ENCODE peak calls at places on chromosomes 11 and 22, in six cellular contexts. One of them, this sample, is unnamed.

GRCh38 chr22:46153930-46154329 is 3.6 kb downstream of the PPARA start:
- DNase-seq in GM12892: no peak
- DNase-seq in Peyer's patch: no peak
- DNase-seq in tibial nerve: no peak
- DNase-seq in transverse colon: no peak
- DNase-seq in body of pancreas: peak
- DNase-seq in this sample: no peak

GRCh38 chr11:15213471-15214231 is 98.9 kb downstream of the INSC start:
- DNase-seq in Peyer's patch: peak
- DNase-seq in GM12892: no peak
- DNase-seq in tibial nerve: no peak
- DNase-seq in transverse colon: no peak
- DNase-seq in body of pancreas: no peak
- DNase-seq in this sample: no peak

GRCh38 chr11:35487532-35488078 is 37.8 kb downstream of the PAMR1 start:
- DNase-seq in body of pancreas: peak
- DNase-seq in GM12892: no peak
- DNase-seq in tibial nerve: peak
- DNase-seq in Peyer's patch: no peak
- DNase-seq in transverse colon: no peak
- DNase-seq in this sample: no peak

GRCh38 chr11:79219186-79220045 is 221.4 kb downstream of the TENM4 start:
- DNase-seq in Peyer's patch: no peak
- DNase-seq in tibial nerve: no peak
- DNase-seq in transverse colon: no peak
- DNase-seq in body of pancreas: no peak
- DNase-seq in GM12892: no peak
- DNase-seq in this sample: no peak

GRCh38 chr11:32435152-32435480 is 223 bp downstream of the WT1 start:
- DNase-seq in transverse colon: no peak
- DNase-seq in body of pancreas: no peak
- DNase-seq in tibial nerve: no peak
- DNase-seq in GM12892: no peak
- DNase-seq in Peyer's patch: no peak
- DNase-seq in this sample: no peak

GRCh38 chr11:35995872-35996271 is 52.0 kb downstream of the LDLRAD3 start:
- DNase-seq in body of pancreas: no peak
- DNase-seq in tibial nerve: no peak
- DNase-seq in GM12892: no peak
- DNase-seq in transverse colon: no peak
- DNase-seq in Peyer's patch: no peak
- DNase-seq in this sample: no peak

GRCh38 chr11:19073454-19074415 is 13.2 kb upstream of the MRGPRX2 start:
- DNase-seq in GM12892: no peak
- DNase-seq in Peyer's patch: no peak
- DNase-seq in tibial nerve: no peak
- DNase-seq in transverse colon: no peak
- DNase-seq in body of pancreas: no peak
- DNase-seq in this sample: no peak

GRCh38 chr11:65442952-65443351 is 20.4 kb downstream of the NEAT1 start:
- DNase-seq in GM12892: no peak
- DNase-seq in body of pancreas: no peak
- DNase-seq in transverse colon: no peak
- DNase-seq in tibial nerve: no peak
- DNase-seq in Peyer's patch: no peak
- DNase-seq in this sample: no peak

GRCh38 chr11:75406338-75406777 is 7.0 kb downstream of the RPS3 start:
- DNase-seq in GM12892: no peak
- DNase-seq in tibial nerve: no peak
- DNase-seq in body of pancreas: no peak
- DNase-seq in Peyer's patch: no peak
- DNase-seq in transverse colon: no peak
- DNase-seq in this sample: peak

GRCh38 chr11:121933694-121934093 is 182.3 kb downstream of the BLID start:
- DNase-seq in tibial nerve: no peak
- DNase-seq in GM12892: no peak
- DNase-seq in transverse colon: no peak
- DNase-seq in Peyer's patch: no peak
- DNase-seq in body of pancreas: no peak
- DNase-seq in this sample: no peak

GRCh38 chr11:84261707-84262106 is 975.5 kb upstream of the CCDC90B start:
- DNase-seq in Peyer's patch: no peak
- DNase-seq in body of pancreas: peak
- DNase-seq in tibial nerve: no peak
- DNase-seq in transverse colon: no peak
- DNase-seq in GM12892: no peak
- DNase-seq in this sample: no peak

GRCh38 chr22:37033605-37034430 is 14.3 kb downstream of the MPST start:
- DNase-seq in transverse colon: peak
- DNase-seq in tibial nerve: no peak
- DNase-seq in GM12892: no peak
- DNase-seq in body of pancreas: no peak
- DNase-seq in Peyer's patch: peak
- DNase-seq in this sample: no peak

GRCh38 chr11:109756951-109757350 is 335.0 kb downstream of the C11orf87 start:
- DNase-seq in tibial nerve: no peak
- DNase-seq in body of pancreas: no peak
- DNase-seq in transverse colon: no peak
- DNase-seq in Peyer's patch: no peak
- DNase-seq in GM12892: no peak
- DNase-seq in this sample: no peak

GRCh38 chr11:44879432-44879831 is 71.3 kb downstream of the TP53I11 start:
- DNase-seq in transverse colon: no peak
- DNase-seq in tibial nerve: no peak
- DNase-seq in body of pancreas: no peak
- DNase-seq in GM12892: no peak
- DNase-seq in Peyer's patch: no peak
- DNase-seq in this sample: no peak

GRCh38 chr11:32297629-32298028 is 137.7 kb downstream of the WT1 start:
- DNase-seq in GM12892: no peak
- DNase-seq in Peyer's patch: no peak
- DNase-seq in tibial nerve: no peak
- DNase-seq in body of pancreas: no peak
- DNase-seq in transverse colon: no peak
- DNase-seq in this sample: no peak

GRCh38 chr11:10693509-10694071 is at the start of gene IRAG1:
- DNase-seq in body of pancreas: peak
- DNase-seq in transverse colon: peak
- DNase-seq in Peyer's patch: no peak
- DNase-seq in GM12892: no peak
- DNase-seq in tibial nerve: no peak
- DNase-seq in this sample: no peak

GRCh38 chr11:69915501-69916250 is 96.5 kb upstream of the FGF3 start:
- DNase-seq in Peyer's patch: peak
- DNase-seq in transverse colon: peak
- DNase-seq in body of pancreas: peak
- DNase-seq in tibial nerve: peak
- DNase-seq in GM12892: no peak
- DNase-seq in this sample: peak

GRCh38 chr22:47275479-47276218 is 513.2 kb downstream of the TBC1D22A start:
- DNase-seq in Peyer's patch: no peak
- DNase-seq in body of pancreas: no peak
- DNase-seq in GM12892: no peak
- DNase-seq in tibial nerve: no peak
- DNase-seq in transverse colon: no peak
- DNase-seq in this sample: no peak

GRCh38 chr22:24424001-24424900 is 3.1 kb upstream of the ADORA2A start:
- DNase-seq in Peyer's patch: no peak
- DNase-seq in transverse colon: no peak
- DNase-seq in GM12892: peak
- DNase-seq in tibial nerve: no peak
- DNase-seq in body of pancreas: no peak
- DNase-seq in this sample: peak

GRCh38 chr11:127986073-127986472 is 601.3 kb downstream of the ETS1 start:
- DNase-seq in body of pancreas: no peak
- DNase-seq in Peyer's patch: no peak
- DNase-seq in transverse colon: no peak
- DNase-seq in tibial nerve: no peak
- DNase-seq in GM12892: no peak
- DNase-seq in this sample: no peak

GRCh38 chr11:57499413-57499982 is 16.0 kb downstream of the SLC43A1 start:
- DNase-seq in Peyer's patch: peak
- DNase-seq in transverse colon: peak
- DNase-seq in tibial nerve: peak
- DNase-seq in body of pancreas: peak
- DNase-seq in GM12892: peak
- DNase-seq in this sample: peak
- TF ChIP-seq POLR2A in Peyer's patch: no peak
- TF ChIP-seq POLR2A in transverse colon: peak
- TF ChIP-seq POLR2A in tibial nerve: peak
- TF ChIP-seq POLR2A in body of pancreas: peak
- TF ChIP-seq POLR2A in GM12892: no peak
- TF ChIP-seq POLR2A in this sample: no peak

GRCh38 chr11:73983764-73984543 is 1.3 kb upstream of the UCP2 start:
- DNase-seq in GM12892: no peak
- DNase-seq in tibial nerve: no peak
- DNase-seq in body of pancreas: no peak
- DNase-seq in Peyer's patch: peak
- DNase-seq in transverse colon: no peak
- DNase-seq in this sample: peak

GRCh38 chr11:73982990-73983763 is 534 bp upstream of the UCP2 start:
- DNase-seq in Peyer's patch: peak
- DNase-seq in GM12892: peak
- DNase-seq in transverse colon: peak
- DNase-seq in tibial nerve: peak
- DNase-seq in body of pancreas: peak
- DNase-seq in this sample: peak

GRCh38 chr11:73980001-73980960 is 2.4 kb downstream of the UCP2 start:
- DNase-seq in body of pancreas: peak
- DNase-seq in GM12892: peak
- DNase-seq in Peyer's patch: peak
- DNase-seq in transverse colon: peak
- DNase-seq in tibial nerve: no peak
- DNase-seq in this sample: peak

GRCh38 chr11:73981051-73981805 is 1.4 kb downstream of the UCP2 start:
- DNase-seq in GM12892: no peak
- DNase-seq in tibial nerve: no peak
- DNase-seq in transverse colon: no peak
- DNase-seq in Peyer's patch: peak
- DNase-seq in body of pancreas: no peak
- DNase-seq in this sample: peak

GRCh38 chr11:73982595-73982989 is at the start of gene UCP2:
- DNase-seq in transverse colon: peak
- DNase-seq in GM12892: peak
- DNase-seq in Peyer's patch: peak
- DNase-seq in tibial nerve: peak
- DNase-seq in body of pancreas: peak
- DNase-seq in this sample: peak
- TF ChIP-seq POLR2A in transverse colon: no peak
- TF ChIP-seq POLR2A in GM12892: peak
- TF ChIP-seq POLR2A in Peyer's patch: no peak
- TF ChIP-seq POLR2A in tibial nerve: no peak
- TF ChIP-seq POLR2A in body of pancreas: no peak
- TF ChIP-seq POLR2A in this sample: peak

GRCh38 chr11:108592591-108593213 is 866 bp downstream of the EXPH5 start:
- DNase-seq in GM12892: peak
- DNase-seq in Peyer's patch: peak
- DNase-seq in transverse colon: peak
- DNase-seq in body of pancreas: peak
- DNase-seq in tibial nerve: no peak
- DNase-seq in this sample: peak

GRCh38 chr11:108591893-108592292 is 1.7 kb downstream of the EXPH5 start:
- DNase-seq in transverse colon: peak
- DNase-seq in Peyer's patch: peak
- DNase-seq in GM12892: no peak
- DNase-seq in tibial nerve: no peak
- DNase-seq in body of pancreas: no peak
- DNase-seq in this sample: no peak

GRCh38 chr11:108596701-108597100 is 3.1 kb upstream of the EXPH5 start:
- DNase-seq in body of pancreas: no peak
- DNase-seq in tibial nerve: no peak
- DNase-seq in Peyer's patch: no peak
- DNase-seq in transverse colon: no peak
- DNase-seq in GM12892: no peak
- DNase-seq in this sample: no peak

GRCh38 chr11:108593910-108594434 is 404 bp upstream of the EXPH5 start:
- DNase-seq in body of pancreas: no peak
- DNase-seq in transverse colon: no peak
- DNase-seq in tibial nerve: no peak
- DNase-seq in Peyer's patch: no peak
- DNase-seq in GM12892: no peak
- DNase-seq in this sample: no peak

DNA sequence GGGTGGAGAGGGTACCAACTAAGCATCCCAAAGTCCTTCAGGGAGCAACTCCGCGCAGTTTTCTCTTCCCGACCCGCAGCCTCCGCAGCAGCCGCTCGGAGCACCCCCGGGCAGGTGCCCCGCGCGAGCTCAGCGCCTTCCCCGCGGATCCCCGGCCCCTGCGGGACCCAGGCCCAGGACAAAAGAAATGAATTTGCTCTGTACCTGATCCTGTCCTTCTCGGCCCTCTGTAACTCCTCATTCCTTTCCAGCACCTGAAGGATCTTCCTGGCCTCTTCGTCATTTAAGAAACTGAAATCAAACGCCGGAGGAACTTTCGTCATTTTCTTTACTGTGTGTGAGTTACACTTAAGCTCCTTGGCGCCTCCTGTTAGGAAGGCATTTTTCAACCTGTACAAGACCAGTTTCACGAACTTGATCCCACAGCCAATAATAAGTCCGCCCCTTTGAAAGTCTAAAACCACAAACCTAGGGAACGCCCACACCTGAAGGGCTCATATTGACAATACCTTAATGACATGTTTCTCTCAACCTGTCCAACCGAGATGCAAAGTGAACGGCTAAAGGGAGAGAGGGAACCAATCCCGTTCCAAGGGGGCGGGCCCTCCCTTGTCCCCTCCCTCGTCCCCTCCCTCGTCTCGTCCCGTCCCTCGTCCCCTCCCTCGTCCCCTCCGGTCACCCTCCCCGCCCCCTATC is at the start of gene EXPH5:
- DNase-seq in Peyer's patch: peak
- DNase-seq in transverse colon: peak
- DNase-seq in GM12892: peak
- DNase-seq in tibial nerve: peak
- DNase-seq in body of pancreas: peak
- DNase-seq in this sample: peak
- TF ChIP-seq POLR2A in Peyer's patch: peak
- TF ChIP-seq POLR2A in transverse colon: peak
- TF ChIP-seq POLR2A in GM12892: no peak
- TF ChIP-seq POLR2A in tibial nerve: peak
- TF ChIP-seq POLR2A in body of pancreas: peak
- TF ChIP-seq POLR2A in this sample: no peak

GRCh38 chr22:17703811-17704210 is 65.3 kb downstream of the BCL2L13 start:
- DNase-seq in tibial nerve: no peak
- DNase-seq in GM12892: no peak
- DNase-seq in body of pancreas: no peak
- DNase-seq in Peyer's patch: no peak
- DNase-seq in transverse colon: no peak
- DNase-seq in this sample: peak

GRCh38 chr22:17707526-17707925 is 66.7 kb downstream of the BID start:
- DNase-seq in Peyer's patch: no peak
- DNase-seq in body of pancreas: no peak
- DNase-seq in transverse colon: no peak
- DNase-seq in tibial nerve: no peak
- DNase-seq in GM12892: no peak
- DNase-seq in this sample: no peak

GRCh38 chr22:17706947-17707346 is 67.3 kb downstream of the BID start:
- DNase-seq in GM12892: no peak
- DNase-seq in tibial nerve: no peak
- DNase-seq in Peyer's patch: no peak
- DNase-seq in body of pancreas: no peak
- DNase-seq in transverse colon: no peak
- DNase-seq in this sample: no peak

GRCh38 chr22:17705565-17706450 is 67.3 kb downstream of the BCL2L13 start:
- DNase-seq in body of pancreas: no peak
- DNase-seq in GM12892: no peak
- DNase-seq in Peyer's patch: no peak
- DNase-seq in transverse colon: no peak
- DNase-seq in tibial nerve: no peak
- DNase-seq in this sample: no peak

GRCh38 chr22:17706451-17706900 is 67.8 kb downstream of the BID start:
- DNase-seq in tibial nerve: peak
- DNase-seq in body of pancreas: peak
- DNase-seq in GM12892: peak
- DNase-seq in transverse colon: peak
- DNase-seq in Peyer's patch: peak
- DNase-seq in this sample: peak
- TF ChIP-seq POLR2A in tibial nerve: peak
- TF ChIP-seq POLR2A in body of pancreas: no peak
- TF ChIP-seq POLR2A in GM12892: no peak
- TF ChIP-seq POLR2A in transverse colon: peak
- TF ChIP-seq POLR2A in Peyer's patch: no peak
- TF ChIP-seq POLR2A in this sample: no peak

This sample was measured in erythroblast.